ENCODE peak calls at places on chromosomes 6 and 20, in five cellular contexts. X is GM23248, V is A549, M is neural progenitor cell, T is mammary epithelial cell. B is an unnamed sample.

GRCh38 chr6:138864343-138864890 is 68.5 kb downstream of the ECT2L start:
- DNase-seq in M (no peak), V (no peak), X (no peak), T (no peak), B (peak; percentile 3)

GRCh38 chr20:46027245-46027853 is 1.7 kb upstream of the SLC12A5 start:
- DNase-seq in X (peak; percentile 76), M (peak; percentile 93), V (peak; percentile 42), T (peak; percentile 45), B (peak; percentile 68)

GRCh38 chr6:15593798-15594197 is 69.0 kb downstream of the DTNBP1 start:
- DNase-seq in T (no peak), X (no peak), M (no peak), V (no peak), B (peak; percentile 23)

GRCh38 chr20:22797103-22797502 is 212.7 kb upstream of the FOXA2 start:
- DNase-seq in M (no peak), T (peak; percentile 23), X (no peak), V (peak; percentile 38), B (peak; percentile 30)

GRCh38 chr20:9068896-9069663 is at the start of gene PLCB4:
- DNase-seq in T (peak; percentile 35), M (peak; percentile 74), V (peak; percentile 88), X (peak; percentile 61), B (peak; percentile 46)

GRCh38 chr20:47568019-47568418 is 66.3 kb downstream of the NCOA3 start:
- DNase-seq in V (peak; percentile 62), T (peak; percentile 19), M (no peak), X (peak; percentile 73), B (peak; percentile 90)

GRCh38 chr6:110858562-110859214 is 15.9 kb upstream of the AMD1 start:
- DNase-seq in T (no peak), V (no peak), X (no peak), M (no peak), B (no peak)

GRCh38 chr6:168381726-168382458 is 59.1 kb upstream of the SMOC2 start:
- DNase-seq in V (no peak), X (no peak), M (no peak), T (no peak), B (no peak)

GRCh38 chr6:128519931-128520435 is 416 bp downstream of the PTPRK start:
- DNase-seq in M (no peak), T (peak; percentile 75), X (peak; percentile 79), V (peak; percentile 25), B (no peak)

GRCh38 chr20:17589161-17589834 is 19.4 kb downstream of the DSTN start:
- DNase-seq in M (no peak), V (no peak), T (no peak), X (peak; percentile 66), B (no peak)

GRCh38 chr6:47164877-47165276 is 122.7 kb upstream of the ADGRF1 start:
- DNase-seq in V (no peak), M (no peak), X (no peak), T (no peak), B (no peak)

GRCh38 chr20:38061109-38061508 is 27.6 kb downstream of the RPRD1B start:
- DNase-seq in V (no peak), M (no peak), T (no peak), X (no peak), B (no peak)

GRCh38 chr20:6492396-6493055 is 275.0 kb upstream of the BMP2 start:
- DNase-seq in T (peak; percentile 89), X (no peak), V (no peak), M (no peak), B (peak; percentile 64)

GRCh38 chr6:33812669-33813068 is 8.9 kb upstream of the MLN start:
- DNase-seq in X (peak; percentile 61), V (peak; percentile 35), T (peak; percentile 23), M (peak; percentile 94), B (peak; percentile 43)

GRCh38 chr6:166253277-166254229 is 54.6 kb downstream of the PRR18 start:
- DNase-seq in V (no peak), X (peak; percentile 17), T (no peak), M (peak; percentile 80), B (no peak)

GRCh38 chr6:33710296-33711121 is 991 bp downstream of the UQCC2 start:
- DNase-seq in M (peak; percentile 37), X (peak; percentile 20), T (no peak), V (no peak), B (no peak)

GRCh38 chr20:21182832-21183563 is 57.1 kb downstream of the KIZ start:
- DNase-seq in T (peak; percentile 72), V (peak; percentile 47), X (peak; percentile 94), M (no peak), B (peak; percentile 88)

GRCh38 chr20:5935384-5935783 is 14.9 kb downstream of the TRMT6 start:
- DNase-seq in M (no peak), V (no peak), T (no peak), X (no peak), B (no peak)

GRCh38 chr20:18628330-18628941 is 40.6 kb downstream of the DTD1 start:
- DNase-seq in T (peak; percentile 8), X (peak; percentile 15), M (peak; percentile 51), V (peak; percentile 21), B (no peak)

GRCh38 chr20:3842332-3842930 is 4.2 kb upstream of the MAVS start:
- DNase-seq in M (no peak), T (no peak), X (no peak), V (no peak), B (no peak)

GRCh38 chr6:82840571-82840970 is 225.1 kb downstream of the UBE3D start:
- DNase-seq in T (no peak), X (no peak), V (no peak), M (no peak), B (no peak)

GRCh38 chr6:149563928-149564325 is 2.2 kb upstream of the GINM1 start:
- DNase-seq in V (no peak), M (no peak), T (no peak), X (no peak), B (no peak)

GRCh38 chr6:52009736-52010135 is 77.7 kb downstream of the PKHD1 start:
- DNase-seq in X (no peak), T (no peak), V (no peak), M (no peak), B (no peak)

GRCh38 chr6:136403166-136403980 is 113.7 kb upstream of the BCLAF1 start:
- DNase-seq in T (peak; percentile 98), M (no peak), V (peak; percentile 99), X (peak; percentile 96), B (peak; percentile 96)

GRCh38 chr20:10739575-10739974 is 65.8 kb upstream of the JAG1 start:
- DNase-seq in V (no peak), T (peak; percentile 60), M (no peak), X (peak; percentile 41), B (peak; percentile 20)

GRCh38 chr6:140500864-140501263 is 1126.4 kb upstream of the CITED2 start:
- DNase-seq in T (no peak), X (no peak), M (no peak), V (no peak), B (no peak)

GRCh38 chr6:40342674-40343230 is 244.4 kb downstream of the LRFN2 start:
- DNase-seq in V (no peak), X (no peak), T (no peak), M (peak; percentile 42), B (no peak)

GRCh38 chr20:31606928-31607639 is 2.0 kb downstream of the ID1 start:
- DNase-seq in X (peak; percentile 95), T (peak; percentile 55), V (peak; percentile 93), M (peak; percentile 37), B (peak; percentile 86)

GRCh38 chr6:118709859-118710350 is 58.5 kb upstream of the CEP85L start:
- DNase-seq in M (no peak), T (peak; percentile 82), X (peak; percentile 77), V (peak; percentile 36), B (peak; percentile 95)

GRCh38 chr6:74940211-74940610 is 265.6 kb downstream of the COL12A1 start:
- DNase-seq in T (no peak), M (no peak), X (peak; percentile 23), V (no peak), B (no peak)

GRCh38 chr6:152085533-152085932 is 278.1 kb downstream of the ESR1 start:
- DNase-seq in M (no peak), V (peak; percentile 6), T (peak; percentile 85), X (peak; percentile 45), B (no peak)

GRCh38 chr6:17907467-17908229 is 79.8 kb downstream of the KIF13A start:
- DNase-seq in X (peak; percentile 100), M (no peak), T (peak; percentile 98), V (peak; percentile 95), B (peak; percentile 99)

GRCh38 chr6:17905611-17906592 is 81.5 kb downstream of the KIF13A start:
- DNase-seq in T (peak; percentile 50), M (no peak), X (peak; percentile 89), V (peak; percentile 14), B (peak; percentile 59)

GRCh38 chr6:17912521-17912920 is 74.9 kb downstream of the KIF13A start:
- DNase-seq in M (no peak), T (no peak), V (no peak), X (no peak), B (no peak)

GRCh38 chr6:17910178-17910577 is 77.3 kb downstream of the KIF13A start:
- DNase-seq in X (no peak), T (no peak), V (no peak), M (no peak), B (peak; percentile 27)

DNA sequence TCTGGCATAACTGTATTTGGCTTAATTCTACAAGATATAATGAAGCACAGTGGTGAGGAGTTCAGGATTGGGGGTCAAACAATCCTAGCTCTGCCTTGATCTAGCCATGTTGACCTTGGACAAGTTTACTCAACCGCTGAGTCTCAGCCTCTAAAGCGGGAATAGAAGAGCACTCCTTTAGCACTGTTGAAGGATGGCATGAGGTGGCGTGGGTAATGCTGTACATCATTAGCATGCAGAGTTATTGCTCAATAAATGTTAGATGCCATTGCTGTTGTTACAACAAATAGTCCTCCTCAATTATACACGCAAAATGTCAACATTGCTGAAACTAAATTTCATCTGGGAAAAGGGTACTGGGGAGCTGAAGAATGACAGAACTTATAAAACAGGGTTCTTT is 78.6 kb downstream of the KIF13A start:
- DNase-seq in X (no peak), M (no peak), V (peak; percentile 9), T (no peak), B (no peak)
- H3K27ac ChIP-seq in X (peak overlapping the region; percentile 99), M (no peak overlapping the region), V (peak overlapping the region; percentile 95), T (peak overlapping the region; percentile 85), B (peak overlapping the region; percentile 90)

GRCh38 chr6:45880139-45880538 is 135.5 kb downstream of the CLIC5 start:
- DNase-seq in V (no peak), X (peak; percentile 76), M (no peak), T (no peak), B (peak; percentile 19)
- H3K4me2 ChIP-seq in V (no peak overlapping the region), X (no peak overlapping the region), M (no peak overlapping the region), T (no peak overlapping the region), B (no peak overlapping the region)

GRCh38 chr20:53919886-53920285 is 150.5 kb downstream of the BCAS1 start:
- DNase-seq in T (no peak), X (no peak), M (no peak), V (no peak), B (no peak)

GRCh38 chr20:53921443-53921973 is 148.9 kb downstream of the BCAS1 start:
- DNase-seq in X (no peak), M (no peak), T (no peak), V (no peak), B (no peak)

GRCh38 chr20:53918949-53919361 is 151.4 kb downstream of the BCAS1 start:
- DNase-seq in X (no peak), M (peak; percentile 80), V (no peak), T (no peak), B (no peak)

GRCh38 chr20:53922901-53923314 is 147.5 kb downstream of the BCAS1 start:
- DNase-seq in M (no peak), V (no peak), T (no peak), X (peak; percentile 64), B (peak; percentile 49)

GRCh38 chr20:53920647-53921245 is 149.6 kb downstream of the BCAS1 start:
- DNase-seq in X (no peak), M (no peak), V (no peak), T (no peak), B (no peak)
- H3K4me1 ChIP-seq in X (peaks cover 39% of the 10 kb centered on the region), M (peaks cover 36% of the 10 kb centered on the region), V (peaks cover 25% of the 10 kb centered on the region), T (peaks cover 22% of the 10 kb centered on the region), B (peaks cover 17% of the 10 kb centered on the region)

GRCh38 chr6:17714879-17715860 is 8.4 kb upstream of the NUP153 start:
- DNase-seq in X (peak; percentile 93), V (peak; percentile 70), T (peak; percentile 82), M (no peak), B (peak; percentile 97)
- H3K27ac ChIP-seq in X (peak overlapping the region; percentile 52), V (peak overlapping the region; percentile 56), T (no peak overlapping the region), M (no peak overlapping the region), B (peak overlapping the region; percentile 55)

B was measured in fibroblast of lung.